ENCODE peak calls at places on chromosomes 13 and 19, in six cellular contexts. O is neuronal stem cell, K is IMR-90, V is H1, W is mesenchymal stem cell, B is mesendoderm. G is an unnamed sample. For H3K36me3, the result is how much of the 10 kb centered on the place peaks cover.

GRCh38 chr19:5182811-5183210 is 157.8 kb downstream of the PTPRS start:
- DNase-seq in O (no peak), W (no peak), B (no peak), V (no peak), K (no peak), G (no peak)

GRCh38 chr19:42831221-42832019 is 48.1 kb downstream of the PSG1 start:
- DNase-seq in W (no peak), K (no peak), V (no peak), B (no peak), O (no peak), G (peak)

GRCh38 chr19:1154731-1155351 is 19.2 kb downstream of the SBNO2 start:
- DNase-seq in V (no peak), O (no peak), B (no peak), K (peak), W (peak), G (peak)

GRCh38 chr13:36673838-36674326 is at the start of gene SERTM1:
- DNase-seq in B (peak), O (peak), V (peak), W (no peak), K (no peak), G (no peak)

GRCh38 chr19:13033819-13034611 is 38.7 kb downstream of the NFIX start:
- DNase-seq in B (peak), K (peak), V (peak), O (no peak), W (peak), G (no peak)

GRCh38 chr13:91690944-91691343 is 292.5 kb downstream of the GPC5 start:
- DNase-seq in K (no peak), W (no peak), V (no peak), O (no peak), B (no peak), G (no peak)

GRCh38 chr13:45521292-45521691 is 56.6 kb downstream of the COG3 start:
- DNase-seq in V (no peak), K (peak), O (no peak), W (peak), B (no peak), G (peak)

GRCh38 chr19:1874554-1875185 is 10.6 kb downstream of the ABHD17A start:
- DNase-seq in V (no peak), B (no peak), O (no peak), W (peak), K (no peak), G (no peak)

GRCh38 chr19:19336597-19336996 is 16.0 kb downstream of the MAU2 start:
- DNase-seq in B (no peak), V (no peak), K (no peak), O (no peak), W (no peak), G (no peak)

GRCh38 chr19:53813996-53814395 is 10.1 kb downstream of the NLRP12 start:
- DNase-seq in B (no peak), V (no peak), W (no peak), O (no peak), K (peak), G (no peak)

GRCh38 chr13:30165791-30166190 is 141.6 kb downstream of the KATNAL1 start:
- DNase-seq in W (no peak), K (no peak), B (no peak), O (peak), V (no peak), G (no peak)

GRCh38 chr13:33953203-33953602 is 135.3 kb downstream of the RFC3 start:
- DNase-seq in B (no peak), K (peak), V (no peak), O (no peak), W (no peak), G (no peak)

GRCh38 chr13:90800082-90800746 is 547.3 kb upstream of the MIR17HG start:
- DNase-seq in W (peak), V (no peak), B (no peak), K (no peak), O (no peak), G (peak)

GRCh38 chr19:30151081-30151480 is 209.0 kb downstream of the URI1 start:
- DNase-seq in W (no peak), V (no peak), B (no peak), O (no peak), K (no peak), G (no peak)

GRCh38 chr19:49710372-49710951 is 19.5 kb downstream of the CPT1C start:
- DNase-seq in B (no peak), W (peak), O (no peak), K (peak), V (no peak), G (no peak)

GRCh38 chr19:281992-282391 is 9.2 kb downstream of the PLPP2 start:
- DNase-seq in W (no peak), B (no peak), O (no peak), V (peak), K (no peak), G (no peak)

GRCh38 chr13:34078334-34078999 is 260.5 kb downstream of the RFC3 start:
- DNase-seq in O (no peak), W (peak), K (no peak), V (no peak), B (no peak), G (no peak)

GRCh38 chr19:10364644-10365043 is 15.7 kb downstream of the TYK2 start:
- DNase-seq in K (no peak), O (no peak), B (no peak), W (no peak), V (no peak), G (no peak)
- H3K36me3 ChIP-seq in K (half or more), O (half or more), B (under half), W (half or more), V (under half), G (half or more)

GRCh38 chr13:24511019-24511823 is 1.4 kb downstream of the PARP4 start:
- DNase-seq in W (peak), O (no peak), V (no peak), K (peak), B (peak), G (peak)
- H3K4me2 ChIP-seq in W (peak), O (peak), V (peak), K (peak), B (peak), G (peak)

GRCh38 chr19:56543776-56544175 is 5.0 kb downstream of the ZFP28 start:
- DNase-seq in W (no peak), K (no peak), O (no peak), V (no peak), B (no peak), G (no peak)
- H2BK120ac ChIP-seq in W (no peak), K (no peak), O (no peak), V (no peak), B (no peak), G (no peak)

DNA sequence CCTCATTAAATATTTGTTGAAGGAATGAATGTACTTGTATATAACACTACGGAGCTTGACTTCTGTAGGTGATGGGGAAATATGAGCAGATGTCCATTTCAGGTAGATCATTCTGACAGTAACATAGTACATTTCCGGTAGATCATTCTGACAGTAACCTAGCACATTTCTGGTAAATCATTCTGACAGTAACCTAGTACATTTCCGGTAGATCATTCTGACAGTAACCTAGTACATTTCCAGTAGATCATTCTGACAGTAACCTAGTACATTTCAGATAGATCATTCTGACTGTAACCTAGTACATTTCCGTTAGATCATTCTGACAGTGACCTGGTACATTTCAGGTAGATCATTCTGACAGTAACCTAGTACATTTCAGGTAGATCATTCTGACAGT is 2.5 kb downstream of the PHF11 start:
- DNase-seq in V (no peak), W (no peak), B (no peak), K (no peak), O (no peak), G (no peak)
- H3K36me3 ChIP-seq in V (under half), W (under half), B (under half), K (under half), O (under half), G (under half)

GRCh38 chr19:14413355-14413754 is 5.8 kb downstream of the DDX39A start:
- DNase-seq in B (no peak), V (no peak), O (no peak), K (no peak), W (no peak), G (no peak)

GRCh38 chr19:14418743-14419037 is 451 bp downstream of the DDX39A start:
- DNase-seq in V (no peak), W (no peak), B (no peak), O (no peak), K (no peak), G (peak)

GRCh38 chr19:14413765-14414171 is 5.4 kb downstream of the DDX39A start:
- DNase-seq in W (no peak), V (no peak), K (peak), B (no peak), O (no peak), G (no peak)

GRCh38 chr19:14419038-14419813 is at the start of gene DDX39A:
- DNase-seq in K (peak), W (peak), B (peak), V (peak), O (peak), G (peak)

DNA sequence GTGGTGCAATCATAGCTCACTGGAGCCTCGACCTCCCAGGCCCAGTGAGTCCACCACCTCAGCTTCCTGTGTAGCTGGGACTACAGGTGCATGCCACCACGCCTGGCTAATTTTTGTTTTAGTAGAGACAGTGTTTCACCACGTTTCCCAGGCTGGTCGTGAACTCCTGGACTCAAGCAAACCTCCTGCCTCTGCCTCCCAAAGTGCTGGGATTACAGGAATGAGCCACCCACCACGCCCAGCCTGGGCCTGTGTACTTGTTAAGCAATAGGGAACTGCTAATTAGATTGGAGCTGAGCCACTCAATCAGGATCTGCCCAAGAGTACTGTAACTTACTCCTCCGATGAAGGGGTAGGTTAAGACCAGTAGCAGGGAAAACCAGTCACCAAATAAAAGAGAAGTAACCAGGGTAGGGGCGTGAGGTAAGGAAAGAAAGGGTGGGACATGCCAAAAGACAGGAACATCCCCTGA is 2.4 kb downstream of the DDX39A start:
- DNase-seq in K (no peak), O (no peak), W (no peak), B (no peak), V (no peak), G (peak)
- H3K4me2 ChIP-seq in K (no peak), O (no peak), W (no peak), B (no peak), V (no peak), G (peak)

GRCh38 chr19:55695511-55696290 is 20.7 kb downstream of the EPN1 start:
- DNase-seq in B (no peak), K (no peak), V (no peak), O (no peak), W (no peak), G (no peak)
- H2BK120ac ChIP-seq in B (no peak), K (no peak), V (no peak), O (no peak), W (no peak), G (no peak)

DNA sequence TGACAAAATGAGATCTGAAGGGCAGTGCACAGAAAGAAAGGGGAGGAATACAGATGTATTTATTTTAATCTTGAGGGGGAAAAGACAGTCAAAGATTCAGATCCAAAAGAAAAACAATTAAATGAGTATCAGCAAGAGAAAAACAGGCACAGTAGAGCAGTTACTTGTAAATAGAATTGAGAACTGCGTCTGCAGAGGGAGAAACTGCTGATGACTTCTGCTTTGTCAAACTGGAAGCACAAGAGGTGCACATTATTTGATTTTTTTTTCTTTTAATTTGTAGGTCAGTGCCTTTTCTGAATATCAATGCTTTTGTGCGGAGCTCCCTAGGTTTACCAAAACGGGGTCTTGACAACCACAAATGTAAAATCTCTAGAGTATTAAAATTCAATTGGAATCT is 37.3 kb downstream of the EFNB2 start:
- DNase-seq in V (no peak), W (no peak), B (no peak), O (no peak), K (no peak), G (no peak)
- H3K36me3 ChIP-seq in V (under half), W (under half), B (under half), O (half or more), K (under half), G (under half)

GRCh38 chr19:56949651-56950050 is 109.1 kb upstream of the PEG3 start:
- DNase-seq in K (no peak), W (no peak), V (no peak), O (no peak), B (no peak), G (no peak)
- H3K4me2 ChIP-seq in K (no peak), W (no peak), V (no peak), O (no peak), B (no peak), G (no peak)

DNA sequence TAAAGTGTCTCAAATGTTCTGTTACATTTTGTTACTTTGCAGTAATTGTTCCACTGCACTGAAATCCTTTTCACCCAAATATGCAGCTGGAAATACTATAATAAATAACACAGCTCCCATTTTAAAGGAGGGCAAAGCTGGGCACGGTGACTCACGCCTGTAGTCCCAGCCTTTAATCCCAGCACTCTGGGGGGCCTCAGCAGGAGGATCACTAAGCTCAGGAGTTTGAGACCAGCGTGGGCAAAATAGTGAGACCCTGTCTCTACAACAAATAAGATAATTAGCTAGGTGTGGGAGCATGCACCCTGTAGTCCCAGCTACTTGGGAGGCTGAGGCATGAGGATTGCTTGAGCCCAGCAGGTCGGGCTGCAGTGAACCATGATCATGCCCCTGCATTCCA is 7.5 kb upstream of the UBAC2 start:
- DNase-seq in O (no peak), W (no peak), V (no peak), B (no peak), K (no peak), G (no peak)
- H2BK120ac ChIP-seq in O (no peak), W (no peak), V (no peak), B (no peak), K (no peak), G (no peak)